ENCODE peak calls at places on chromosomes 3 and 15, in four cellular contexts. S is brain microvascular endothelial cell, P is heart left ventricle, D is uterus. J is an unnamed sample.

GRCh38 chr15:58404020-58404419 is 27.8 kb upstream of the LIPC start:
- DNase-seq in D (no peak), S (no peak), P (no peak), J (no peak)

GRCh38 chr3:139522421-139522820 is 17.1 kb downstream of the RBP1 start:
- DNase-seq in S (no peak), P (no peak), D (no peak), J (no peak)

GRCh38 chr3:77370413-77370812 is 330.5 kb downstream of the ROBO2 start:
- DNase-seq in P (no peak), S (peak), D (no peak), J (peak)

GRCh38 chr15:101541501-101542292 is 52.2 kb upstream of the PCSK6 start:
- DNase-seq in S (no peak), D (no peak), P (no peak), J (no peak)

GRCh38 chr3:187130346-187131066 is 8.8 kb downstream of the RPL39L start:
- DNase-seq in P (no peak), S (peak), D (no peak), J (no peak)

GRCh38 chr3:113948015-113948917 is 453 bp downstream of the ZDHHC23 start:
- DNase-seq in D (no peak), P (peak), S (no peak), J (no peak)

GRCh38 chr3:184765730-184766074 is 46.3 kb upstream of the VPS8 start:
- DNase-seq in S (no peak), P (no peak), D (no peak), J (no peak)

GRCh38 chr3:112056451-112056929 is 22.0 kb downstream of the TMPRSS7 start:
- DNase-seq in P (no peak), S (peak), D (no peak), J (peak)

GRCh38 chr15:80404057-80404718 is at the start of gene ARNT2:
- DNase-seq in S (no peak), P (no peak), D (no peak), J (no peak)

GRCh38 chr15:39699531-39700110 is 83.0 kb downstream of the FSIP1 start:
- DNase-seq in S (no peak), P (no peak), D (no peak), J (no peak)

GRCh38 chr3:27559835-27560234 is 75.7 kb upstream of the SLC4A7 start:
- DNase-seq in D (peak), S (peak), P (peak), J (peak)

GRCh38 chr3:69051796-69052566 is at the start of gene TMF1:
- DNase-seq in P (peak), D (peak), S (peak), J (peak)

GRCh38 chr3:161149529-161149928 is 44.4 kb upstream of the B3GALNT1 start:
- DNase-seq in D (no peak), S (peak), P (no peak), J (no peak)

GRCh38 chr3:128867200-128868125 is 12.0 kb upstream of the ACAD9 start:
- DNase-seq in D (no peak), P (no peak), S (no peak), J (no peak)

GRCh38 chr3:36769926-36770325 is 5.6 kb upstream of the DCLK3 start:
- DNase-seq in D (no peak), P (no peak), S (no peak), J (no peak)

GRCh38 chr3:188534633-188535032 is 380.7 kb downstream of the LPP start:
- DNase-seq in P (no peak), S (no peak), D (no peak), J (no peak)

GRCh38 chr3:24545917-24546316 is 51.3 kb upstream of the THRB start:
- DNase-seq in P (no peak), S (no peak), D (peak), J (peak)

GRCh38 chr3:25870452-25870851 is 80.6 kb downstream of the OXSM start:
- DNase-seq in S (no peak), P (no peak), D (no peak), J (no peak)

GRCh38 chr3:69200384-69201068 is 78.1 kb upstream of the LMOD3 start:
- DNase-seq in D (peak), S (peak), P (no peak), J (no peak)

GRCh38 chr15:37079726-37080125 is 20.6 kb downstream of the MEIS2 start:
- DNase-seq in S (no peak), P (no peak), D (no peak), J (no peak)

GRCh38 chr15:90101130-90101968 is 919 bp downstream of the IDH2 start:
- DNase-seq in D (peak), S (no peak), P (peak), J (no peak)

GRCh38 chr3:70861855-70862254 is 549.4 kb upstream of the MDFIC2 start:
- DNase-seq in S (peak), D (peak), P (no peak), J (peak)

GRCh38 chr3:196180346-196180745 is 30.9 kb downstream of the ZDHHC19 start:
- DNase-seq in S (no peak), D (no peak), P (no peak), J (no peak)

GRCh38 chr3:47377186-47377585 is 3.6 kb upstream of the PTPN23 start:
- DNase-seq in D (no peak), P (no peak), S (no peak), J (no peak)

GRCh38 chr3:47374587-47374986 is 6.2 kb upstream of the PTPN23 start:
- DNase-seq in S (no peak), D (no peak), P (no peak), J (no peak)

GRCh38 chr3:47378869-47379268 is 2.0 kb upstream of the PTPN23 start:
- DNase-seq in P (no peak), D (no peak), S (no peak), J (no peak)

GRCh38 chr3:47379488-47379899 is 1.3 kb upstream of the PTPN23 start:
- DNase-seq in D (no peak), S (no peak), P (no peak), J (no peak)

GRCh38 chr3:47376393-47376792 is 4.4 kb upstream of the PTPN23 start:
- DNase-seq in S (no peak), P (no peak), D (no peak), J (no peak)
- TF ChIP-seq CTCF in S (no peak), P (no peak), D (no peak), J (no peak)

GRCh38 chr3:142244056-142244455 is 18.7 kb upstream of the GK5 start:
- DNase-seq in P (no peak), D (no peak), S (no peak), J (no peak)
- H3K4me3 ChIP-seq in P (no peak), D (no peak), S (no peak), J (no peak)

GRCh38 chr3:39146083-39146501 is 7.3 kb downstream of the CSRNP1 start:
- DNase-seq in P (peak), D (no peak), S (no peak), J (no peak)
- TF ChIP-seq CTCF in P (no peak), D (no peak), S (no peak), J (peak)

GRCh38 chr3:194574639-194575483 is 58.4 kb downstream of the TMEM44 start:
- DNase-seq in D (no peak), P (no peak), S (peak), J (no peak)

GRCh38 chr3:194582196-194582905 is 50.9 kb downstream of the TMEM44 start:
- DNase-seq in D (no peak), S (no peak), P (no peak), J (no peak)

GRCh38 chr3:194579091-194579606 is 54.1 kb downstream of the TMEM44 start:
- DNase-seq in P (peak), D (no peak), S (peak), J (no peak)

GRCh38 chr3:194575484-194576210 is 57.6 kb downstream of the TMEM44 start:
- DNase-seq in D (no peak), S (peak), P (no peak), J (no peak)

DNA sequence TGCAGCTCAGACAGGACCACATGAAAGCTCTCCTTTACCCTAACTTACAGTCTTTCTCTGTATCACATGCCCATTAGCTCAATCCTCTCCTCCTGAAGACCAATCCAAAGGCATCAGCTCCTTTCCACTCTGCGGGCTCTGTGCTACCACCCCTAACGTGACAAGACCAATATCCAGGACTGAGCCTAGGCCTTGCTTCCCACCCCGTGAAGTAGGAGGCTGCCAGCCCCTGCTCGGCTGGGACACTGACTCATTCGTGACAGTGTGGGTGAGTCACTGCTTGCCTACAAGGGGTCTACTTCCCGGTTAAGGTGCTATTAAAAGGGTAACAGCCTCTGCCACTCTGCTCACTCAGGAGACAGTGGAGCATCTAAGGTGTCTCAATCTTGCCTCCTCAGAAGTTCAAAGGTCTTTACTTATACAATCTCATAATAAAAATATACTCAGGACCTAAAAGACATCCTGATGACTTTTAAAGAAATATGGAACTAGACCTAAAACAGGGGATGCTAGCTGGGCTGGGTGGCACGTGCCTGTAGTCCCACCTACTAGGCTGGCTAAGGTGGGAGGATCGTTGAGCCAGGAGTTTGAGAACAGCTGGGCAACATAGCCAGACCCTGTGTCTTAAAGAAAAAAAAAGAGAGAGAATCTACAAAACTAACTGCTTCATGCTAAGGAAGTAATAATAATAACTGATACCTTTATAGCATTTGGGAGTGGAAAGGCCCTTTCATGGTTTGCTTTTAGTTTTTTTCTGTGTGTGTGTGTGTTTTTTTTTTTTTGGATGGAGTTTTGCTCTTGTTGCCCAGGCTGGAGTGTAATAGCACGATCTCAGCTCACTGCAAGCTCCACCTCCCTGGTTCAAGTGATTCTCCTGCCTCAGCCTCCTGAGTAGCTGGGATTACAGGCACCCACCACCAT is 55.0 kb downstream of the TMEM44 start:
- DNase-seq in D (no peak), S (peak), P (no peak), J (no peak)
- H3K4me3 ChIP-seq in D (no peak), S (no peak), P (no peak), J (no peak)

GRCh38 chr15:77096131-77096530 is 25.2 kb upstream of the TSPAN3 start:
- DNase-seq in D (no peak), S (no peak), P (no peak), J (no peak)

GRCh38 chr15:77097317-77097721 is 26.4 kb upstream of the TSPAN3 start:
- DNase-seq in S (no peak), D (no peak), P (no peak), J (no peak)

GRCh38 chr15:77097921-77098320 is 27.0 kb upstream of the TSPAN3 start:
- DNase-seq in S (no peak), D (no peak), P (no peak), J (no peak)

GRCh38 chr15:77096541-77096940 is 25.6 kb upstream of the TSPAN3 start:
- DNase-seq in S (no peak), P (no peak), D (no peak), J (no peak)

DNA sequence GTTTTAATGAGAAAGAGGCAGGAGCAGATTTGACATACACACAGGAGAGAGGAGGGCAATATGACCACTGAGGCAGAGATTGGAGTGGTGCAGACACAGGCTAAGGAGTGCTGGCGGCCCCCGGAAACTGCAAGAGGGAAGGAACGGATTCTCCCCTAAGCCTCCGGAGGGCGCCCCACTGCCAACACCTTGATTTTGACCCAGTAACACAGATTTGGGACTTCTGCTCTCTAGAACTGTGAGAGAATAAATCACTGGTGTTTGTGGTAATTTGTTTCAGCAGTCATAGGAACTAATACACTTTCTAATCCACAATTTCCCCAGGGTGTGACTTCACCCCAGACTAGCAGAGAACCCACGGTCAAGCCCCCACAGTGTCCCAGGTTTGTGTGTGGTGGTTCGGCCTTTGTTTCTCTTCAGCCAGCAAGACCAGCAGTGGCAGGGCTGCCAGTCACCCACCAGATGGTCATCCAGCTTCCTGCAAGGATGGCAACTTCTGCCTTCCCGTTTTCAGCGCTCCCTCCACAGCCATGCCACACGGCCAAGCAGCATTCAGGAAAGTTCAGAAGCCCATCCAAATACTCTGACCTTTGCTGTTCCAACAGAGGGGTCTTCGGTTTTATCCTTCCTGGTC is 23.6 kb upstream of the TSPAN3 start:
- DNase-seq in S (no peak), P (no peak), D (no peak), J (no peak)
- TF ChIP-seq CTCF in S (peak), P (no peak), D (no peak), J (peak)

J was measured in AG09309.